ENCODE peak calls at places on chromosomes 13 and 19, in four cellular contexts. X is foreskin melanocyte; L is stimulated activated CD4-positive, alpha-beta T cell treated with anti-CD3 and anti-CD28 coated beads, TNF-alpha, amount 100 ng/mL, for 1 hour; D is T-helper 1 cell. P is an unnamed sample.

GRCh38 chr13:41652735-41653361 is 195.5 kb downstream of the RGCC start:
- DNase-seq in X (peak), L (no peak), D (no peak), P (no peak)

GRCh38 chr13:35512271-35512920 is 35.9 kb upstream of the MAB21L1 start:
- DNase-seq in X (no peak), L (no peak), D (no peak), P (no peak)

GRCh38 chr19:47407417-47407774 is 11.9 kb downstream of the MEIS3 start:
- DNase-seq in X (no peak), L (no peak), D (no peak), P (no peak)

GRCh38 chr19:11849264-11849615 is 714 bp downstream of the ZNF439 start:
- DNase-seq in X (no peak), L (no peak), D (no peak), P (no peak)

GRCh38 chr19:20038358-20039202 is 725 bp downstream of the ZNF682 start:
- DNase-seq in X (no peak), L (no peak), D (no peak), P (no peak)

GRCh38 chr19:13092608-13093260 is 9.9 kb downstream of the LYL1 start:
- DNase-seq in X (no peak), L (no peak), D (no peak), P (no peak)

GRCh38 chr19:13149628-13150186 is 468 bp downstream of the STX10 start:
- DNase-seq in X (peak), L (no peak), D (no peak), P (peak)

GRCh38 chr19:1168877-1169791 is 4.9 kb downstream of the SBNO2 start:
- DNase-seq in X (peak), L (no peak), D (no peak), P (no peak)

GRCh38 chr13:30222253-30222652 is 85.1 kb downstream of the KATNAL1 start:
- DNase-seq in X (no peak), L (no peak), D (no peak), P (no peak)

GRCh38 chr13:29429496-29429895 is 166.0 kb downstream of the SLC7A1 start:
- DNase-seq in X (no peak), L (no peak), D (no peak), P (no peak)

GRCh38 chr13:76116931-76117330 is 480.8 kb downstream of the LMO7 start:
- DNase-seq in X (no peak), L (no peak), D (no peak), P (no peak)

GRCh38 chr13:44379885-44380284 is 6.3 kb downstream of the SERP2 start:
- DNase-seq in X (no peak), L (no peak), D (no peak), P (no peak)

P was measured in natural killer cell.